ENCODE peak calls at places on chromosomes 2 and 18, in five cellular contexts. P is cardiac muscle cell, H is fibroblast of pulmonary artery, O is OCI-LY7, E is psoas muscle. N is an unnamed sample.

GRCh38 chr2:200477667-200478121 is 32.2 kb downstream of the KCTD18 start:
- DNase-seq in H (peak; percentile 32), O (no peak), P (no peak), E (peak; percentile 86), N (no peak)

GRCh38 chr2:239966848-239967136 is 58.4 kb downstream of the NDUFA10 start:
- DNase-seq in P (no peak), O (no peak), H (no peak), E (peak; percentile 78), N (no peak)

GRCh38 chr18:49344825-49345224 is 115.6 kb downstream of the DYM start:
- DNase-seq in O (no peak), P (no peak), E (no peak), H (no peak), N (no peak)

GRCh38 chr2:217858519-217859466 is 144.0 kb downstream of the TNS1 start:
- DNase-seq in P (peak; percentile 79), O (no peak), E (peak; percentile 95), H (peak; percentile 96), N (peak; percentile 86)

GRCh38 chr2:17757321-17757720 is 3.4 kb downstream of the GEN1 start:
- DNase-seq in E (no peak), H (peak; percentile 83), O (no peak), P (no peak), N (no peak)

GRCh38 chr2:217371681-217372297 is 511.9 kb upstream of the TNP1 start:
- DNase-seq in E (no peak), O (no peak), H (no peak), P (no peak), N (no peak)

GRCh38 chr2:233029321-233029720 is 3.2 kb upstream of the NEU2 start:
- DNase-seq in H (no peak), O (no peak), P (no peak), E (no peak), N (peak; percentile 26)

GRCh38 chr2:235468978-235469694 is 24.7 kb upstream of the AGAP1 start:
- DNase-seq in P (no peak), H (peak; percentile 80), E (no peak), O (no peak), N (peak; percentile 72)

GRCh38 chr2:8627019-8627691 is 54.7 kb upstream of the ID2 start:
- DNase-seq in O (no peak), E (no peak), P (no peak), H (no peak), N (peak; percentile 56)

GRCh38 chr18:77106331-77106730 is 26.3 kb downstream of the MBP start:
- DNase-seq in H (peak; percentile 50), O (no peak), P (no peak), E (peak; percentile 48), N (peak; percentile 69)

GRCh38 chr2:31983762-31984467 is 26.9 kb downstream of the MEMO1 start:
- DNase-seq in E (no peak), O (no peak), P (no peak), H (no peak), N (no peak)

GRCh38 chr2:95698166-95698565 is 106.4 kb downstream of the TRIM43 start:
- DNase-seq in E (no peak), P (no peak), H (no peak), O (no peak), N (no peak)

GRCh38 chr2:99890616-99891259 is 251.7 kb downstream of the AFF3 start:
- DNase-seq in H (no peak), P (peak; percentile 70), E (no peak), O (no peak), N (no peak)

GRCh38 chr18:62939433-62939832 is 224.1 kb downstream of the PHLPP1 start:
- DNase-seq in P (peak; percentile 70), H (no peak), O (peak; percentile 13), E (no peak), N (no peak)

GRCh38 chr2:73896362-73897239 is 3.8 kb downstream of the ACTG2 start:
- DNase-seq in O (no peak), E (no peak), H (peak; percentile 50), P (no peak), N (peak; percentile 58)

GRCh38 chr2:233967163-233967562 is 50.0 kb downstream of the TRPM8 start:
- DNase-seq in O (no peak), H (no peak), E (no peak), P (no peak), N (no peak)

GRCh38 chr18:58867281-58867961 is 2.7 kb downstream of the ZNF532 start:
- DNase-seq in H (no peak), P (no peak), E (no peak), O (no peak), N (no peak)

GRCh38 chr2:190023860-190024259 is 38.7 kb downstream of the MSTN start:
- DNase-seq in P (peak; percentile 66), O (peak; percentile 57), H (peak; percentile 62), E (no peak), N (peak; percentile 50)

GRCh38 chr2:182866461-182867369 is at the start of gene FRZB:
- DNase-seq in E (peak; percentile 81), P (peak; percentile 88), O (no peak), H (peak; percentile 69), N (peak; percentile 88)

GRCh38 chr2:627926-628560 is 49.2 kb downstream of the TMEM18 start:
- DNase-seq in E (no peak), O (no peak), P (no peak), H (no peak), N (no peak)

GRCh38 chr2:216674376-216674775 is 21.0 kb downstream of the IGFBP5 start:
- DNase-seq in P (no peak), E (no peak), H (no peak), O (no peak), N (no peak)

GRCh38 chr18:49447810-49448745 is 12.4 kb downstream of the DYM start:
- DNase-seq in O (peak; percentile 56), H (peak; percentile 84), P (peak; percentile 69), E (no peak), N (peak; percentile 77)

GRCh38 chr18:63679820-63680606 is 18.3 kb upstream of the SERPINB3 start:
- DNase-seq in E (no peak), O (no peak), P (no peak), H (no peak), N (no peak)

GRCh38 chr2:46257476-46257875 is 39.7 kb upstream of the EPAS1 start:
- DNase-seq in E (no peak), O (no peak), H (peak; percentile 91), P (no peak), N (peak; percentile 77)

GRCh38 chr2:197307236-197307932 is 3.2 kb downstream of the ANKRD44 start:
- DNase-seq in O (peak; percentile 69), E (no peak), H (no peak), P (no peak), N (no peak)
- H3K4me3 ChIP-seq in O (peak overlapping the region; percentile 92), E (no peak overlapping the region), H (no peak overlapping the region), P (no peak overlapping the region), N (no peak overlapping the region)

DNA sequence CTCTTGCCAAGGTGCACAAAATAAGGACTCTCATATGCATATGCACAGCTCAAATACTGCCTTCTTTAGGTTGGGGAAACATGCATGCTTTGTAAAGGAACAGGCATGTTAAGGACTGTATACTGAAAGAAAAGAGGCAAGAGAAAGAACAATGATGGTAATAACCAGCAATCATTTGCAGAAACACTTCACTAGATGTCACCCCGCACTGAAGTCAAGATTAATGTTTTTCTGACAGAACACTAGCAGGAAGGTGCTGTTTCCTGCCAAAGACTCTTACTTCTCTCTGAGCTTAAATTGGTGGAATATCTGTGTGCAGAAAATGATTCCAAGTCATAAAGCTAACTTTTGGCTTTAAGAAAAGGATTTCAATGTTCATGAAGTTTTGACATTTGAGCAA is 19.4 kb upstream of the CSRNP3 start:
- DNase-seq in H (peak; percentile 31), P (no peak), O (peak; percentile 14), E (no peak), N (no peak)
- TF ChIP-seq CTCF in H (peak; percentile 11), P (no peak), O (no peak), E (no peak), N (no peak)

GRCh38 chr2:227890495-227891079 is 19.2 kb downstream of the DAW1 start:
- DNase-seq in O (peak; percentile 64), P (peak; percentile 75), E (no peak), H (peak; percentile 82), N (peak; percentile 65)
- H3K4me3 ChIP-seq in O (no peak overlapping the region), P (no peak overlapping the region), E (no peak overlapping the region), H (no peak overlapping the region), N (no peak overlapping the region)

GRCh38 chr2:211990335-211990734 is 548.3 kb downstream of the ERBB4 start:
- DNase-seq in E (no peak), P (no peak), H (no peak), O (no peak), N (no peak)
- TF ChIP-seq CTCF in E (no peak), P (no peak), H (no peak), O (no peak), N (no peak)

DNA sequence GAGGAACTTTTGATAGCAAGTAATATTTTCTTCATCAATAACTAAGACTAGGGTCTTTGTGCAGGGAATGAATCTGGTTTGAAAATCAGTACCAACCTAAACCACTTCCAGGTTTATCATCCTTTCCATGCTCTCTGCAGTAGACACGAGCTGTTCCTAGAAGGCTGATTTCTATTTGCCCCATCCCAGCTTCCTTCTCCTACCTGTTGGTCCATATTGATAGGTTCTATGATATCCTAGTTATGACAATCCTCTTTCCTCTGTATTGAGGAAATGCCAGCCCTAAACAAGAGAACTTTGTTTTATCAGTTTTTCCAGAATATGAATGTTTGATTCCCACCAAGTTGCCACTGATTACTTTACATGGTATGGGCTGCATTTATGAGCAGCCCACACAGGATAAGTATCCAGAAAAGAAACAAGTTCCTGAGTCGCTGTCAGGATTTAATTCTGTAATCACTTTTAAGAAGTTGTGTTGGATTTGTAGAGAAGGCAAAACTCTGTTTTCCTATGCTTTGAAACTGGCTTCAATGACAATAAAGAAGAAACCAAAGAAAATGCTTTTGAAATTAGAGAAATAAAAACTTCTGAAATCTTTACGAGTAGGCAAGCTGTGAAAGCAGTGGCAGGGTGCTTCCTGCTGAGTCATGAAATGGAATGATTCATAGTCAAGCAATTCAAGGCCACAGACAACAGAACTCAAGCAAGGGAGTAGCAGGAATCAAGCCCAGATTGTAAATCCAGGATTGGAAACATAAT is 37.3 kb upstream of the TANK start:
- DNase-seq in O (no peak), H (peak; percentile 92), P (peak; percentile 18), E (no peak), N (peak; percentile 91)
- H3K4me3 ChIP-seq in O (no peak overlapping the region), H (peak overlapping the region; percentile 40), P (no peak overlapping the region), E (no peak overlapping the region), N (peak overlapping the region; percentile 39)

GRCh38 chr2:67234443-67234842 is 162.7 kb upstream of the ETAA1 start:
- DNase-seq in O (no peak), H (peak; percentile 69), P (peak; percentile 19), E (no peak), N (peak; percentile 76)
- TF ChIP-seq CTCF in O (no peak), H (peak; percentile 72), P (peak; percentile 63), E (no peak), N (peak; percentile 83)